ENCODE peak calls at places on chromosomes 12 and 14, in five cellular contexts. One of them, this sample, is unnamed.
A peak's percentile ranks its signal among the peaks of the same experiment; 100 is the strongest.

GRCh38 chr12:48366131-48366530 is 15.4 kb upstream of the ZNF641 start:
- DNase-seq in astrocyte: peak; percentile 28
- DNase-seq in stromal cell of bone marrow: no peak
- DNase-seq in activated CD8-positive, alpha-beta memory T cell treated with anti-CD3 and anti-CD28 coated beads for 48 hours: no peak
- DNase-seq in T47D: no peak
- DNase-seq in this sample: no peak

GRCh38 chr14:59427653-59428578 is 37.3 kb downstream of the GPR135 start:
- DNase-seq in T47D: no peak
- DNase-seq in astrocyte: peak; percentile 39
- DNase-seq in activated CD8-positive, alpha-beta memory T cell treated with anti-CD3 and anti-CD28 coated beads for 48 hours: no peak
- DNase-seq in stromal cell of bone marrow: no peak
- DNase-seq in this sample: no peak

GRCh38 chr12:115222220-115222619 is 538.2 kb upstream of the TBX3 start:
- DNase-seq in stromal cell of bone marrow: no peak
- DNase-seq in T47D: no peak
- DNase-seq in astrocyte: no peak
- DNase-seq in activated CD8-positive, alpha-beta memory T cell treated with anti-CD3 and anti-CD28 coated beads for 48 hours: no peak
- DNase-seq in this sample: no peak

GRCh38 chr14:61178226-61179060 is 102.7 kb downstream of the TMEM30B start:
- DNase-seq in stromal cell of bone marrow: peak; percentile 92
- DNase-seq in astrocyte: peak; percentile 99
- DNase-seq in T47D: no peak
- DNase-seq in activated CD8-positive, alpha-beta memory T cell treated with anti-CD3 and anti-CD28 coated beads for 48 hours: peak; percentile 8
- DNase-seq in this sample: no peak

GRCh38 chr12:16349132-16349463 is 1.7 kb downstream of the MGST1 start:
- DNase-seq in astrocyte: peak; percentile 88
- DNase-seq in stromal cell of bone marrow: peak; percentile 91
- DNase-seq in T47D: no peak
- DNase-seq in activated CD8-positive, alpha-beta memory T cell treated with anti-CD3 and anti-CD28 coated beads for 48 hours: no peak
- DNase-seq in this sample: no peak

GRCh38 chr12:40054554-40055226 is 51.2 kb downstream of the SLC2A13 start:
- DNase-seq in activated CD8-positive, alpha-beta memory T cell treated with anti-CD3 and anti-CD28 coated beads for 48 hours: no peak
- DNase-seq in stromal cell of bone marrow: peak; percentile 87
- DNase-seq in astrocyte: peak; percentile 73
- DNase-seq in T47D: no peak
- DNase-seq in this sample: no peak

GRCh38 chr14:51596473-51596870 is 55.2 kb upstream of the FRMD6 start:
- DNase-seq in astrocyte: no peak
- DNase-seq in stromal cell of bone marrow: no peak
- DNase-seq in T47D: no peak
- DNase-seq in activated CD8-positive, alpha-beta memory T cell treated with anti-CD3 and anti-CD28 coated beads for 48 hours: no peak
- DNase-seq in this sample: no peak

GRCh38 chr14:98578204-98578603 is 693.8 kb downstream of the BCL11B start:
- DNase-seq in activated CD8-positive, alpha-beta memory T cell treated with anti-CD3 and anti-CD28 coated beads for 48 hours: no peak
- DNase-seq in stromal cell of bone marrow: peak; percentile 26
- DNase-seq in T47D: no peak
- DNase-seq in astrocyte: peak; percentile 32
- DNase-seq in this sample: no peak

GRCh38 chr12:131424270-131424669 is 286.6 kb upstream of the SFSWAP start:
- DNase-seq in activated CD8-positive, alpha-beta memory T cell treated with anti-CD3 and anti-CD28 coated beads for 48 hours: no peak
- DNase-seq in T47D: no peak
- DNase-seq in astrocyte: no peak
- DNase-seq in stromal cell of bone marrow: no peak
- DNase-seq in this sample: no peak

GRCh38 chr14:100894416-100894815 is 9.1 kb downstream of the RTL1 start:
- DNase-seq in T47D: no peak
- DNase-seq in stromal cell of bone marrow: no peak
- DNase-seq in astrocyte: no peak
- DNase-seq in activated CD8-positive, alpha-beta memory T cell treated with anti-CD3 and anti-CD28 coated beads for 48 hours: no peak
- DNase-seq in this sample: no peak

GRCh38 chr14:69471916-69472315 is 12.6 kb upstream of the PLEKHD1 start:
- DNase-seq in T47D: no peak
- DNase-seq in astrocyte: no peak
- DNase-seq in activated CD8-positive, alpha-beta memory T cell treated with anti-CD3 and anti-CD28 coated beads for 48 hours: no peak
- DNase-seq in stromal cell of bone marrow: no peak
- DNase-seq in this sample: no peak

GRCh38 chr12:8771072-8771471 is 51.3 kb upstream of the A2ML1 start:
- DNase-seq in stromal cell of bone marrow: no peak
- DNase-seq in astrocyte: no peak
- DNase-seq in T47D: no peak
- DNase-seq in activated CD8-positive, alpha-beta memory T cell treated with anti-CD3 and anti-CD28 coated beads for 48 hours: no peak
- DNase-seq in this sample: no peak

GRCh38 chr14:76926521-76927251 is 100.5 kb downstream of the LRRC74A start:
- DNase-seq in astrocyte: no peak
- DNase-seq in T47D: no peak
- DNase-seq in activated CD8-positive, alpha-beta memory T cell treated with anti-CD3 and anti-CD28 coated beads for 48 hours: no peak
- DNase-seq in stromal cell of bone marrow: peak; percentile 83
- DNase-seq in this sample: no peak

GRCh38 chr12:120928864-120929652 is 24.9 kb upstream of the SPPL3 start:
- DNase-seq in astrocyte: no peak
- DNase-seq in activated CD8-positive, alpha-beta memory T cell treated with anti-CD3 and anti-CD28 coated beads for 48 hours: no peak
- DNase-seq in stromal cell of bone marrow: no peak
- DNase-seq in T47D: no peak
- DNase-seq in this sample: peak; percentile 66

This sample was measured in H1.